ENCODE peak calls at places on chromosomes 5 and 9, in seven cellular contexts. I is stomach, S is heart right ventricle, G is OCI-LY7, J is iPS DF 6.9, B is adrenal gland, Q is cardiac muscle cell. V is an unnamed sample. For H3K4me1, the result is how much of the 10 kb centered on the place peaks cover.

GRCh38 chr5:125137535-125137934 is 391.1 kb upstream of the ZNF608 start:
- DNase-seq in I (no peak), S (no peak), G (peak), J (no peak), B (no peak), Q (no peak), V (no peak)

GRCh38 chr9:2559212-2560152 is 62.1 kb upstream of the VLDLR start:
- DNase-seq in I (peak), S (peak), G (no peak), J (no peak), B (peak), Q (peak), V (peak)

GRCh38 chr5:122561209-122561608 is 213.7 kb upstream of the SNX2 start:
- DNase-seq in I (no peak), S (no peak), G (no peak), J (no peak), B (no peak), Q (no peak), V (no peak)

GRCh38 chr5:154371687-154372086 is 74.1 kb upstream of the SAP30L start:
- DNase-seq in I (no peak), S (peak), G (no peak), J (no peak), B (no peak), Q (peak), V (no peak)

GRCh38 chr5:142012186-142012785 is 541 bp downstream of the GNPDA1 start:
- DNase-seq in I (peak), S (peak), G (peak), J (peak), B (peak), Q (peak), V (peak)

GRCh38 chr5:177427211-177427822 is 841 bp downstream of the GRK6 start:
- DNase-seq in I (no peak), S (no peak), G (peak), J (no peak), B (no peak), Q (peak), V (no peak)

GRCh38 chr5:157265714-157266285 is at the start of gene CYFIP2:
- DNase-seq in I (peak), S (no peak), G (peak), J (no peak), B (peak), Q (peak), V (peak)

GRCh38 chr9:70701163-70701562 is 286.7 kb upstream of the KLF9 start:
- DNase-seq in I (no peak), S (no peak), G (no peak), J (no peak), B (no peak), Q (no peak), V (no peak)

GRCh38 chr5:7886849-7887460 is 18.0 kb downstream of the MTRR start:
- DNase-seq in I (no peak), S (no peak), G (peak), J (no peak), B (no peak), Q (peak), V (no peak)

GRCh38 chr5:57482671-57483106 is at the start of gene ACTBL2:
- DNase-seq in I (no peak), S (no peak), G (no peak), J (no peak), B (no peak), Q (peak), V (no peak)

GRCh38 chr5:6108540-6108848 is 269.9 kb downstream of the MED10 start:
- DNase-seq in I (no peak), S (no peak), G (no peak), J (no peak), B (no peak), Q (no peak), V (no peak)

GRCh38 chr5:38468978-38469706 is 87.3 kb downstream of the LIFR start:
- DNase-seq in I (no peak), S (peak), G (no peak), J (no peak), B (no peak), Q (peak), V (no peak)

DNA sequence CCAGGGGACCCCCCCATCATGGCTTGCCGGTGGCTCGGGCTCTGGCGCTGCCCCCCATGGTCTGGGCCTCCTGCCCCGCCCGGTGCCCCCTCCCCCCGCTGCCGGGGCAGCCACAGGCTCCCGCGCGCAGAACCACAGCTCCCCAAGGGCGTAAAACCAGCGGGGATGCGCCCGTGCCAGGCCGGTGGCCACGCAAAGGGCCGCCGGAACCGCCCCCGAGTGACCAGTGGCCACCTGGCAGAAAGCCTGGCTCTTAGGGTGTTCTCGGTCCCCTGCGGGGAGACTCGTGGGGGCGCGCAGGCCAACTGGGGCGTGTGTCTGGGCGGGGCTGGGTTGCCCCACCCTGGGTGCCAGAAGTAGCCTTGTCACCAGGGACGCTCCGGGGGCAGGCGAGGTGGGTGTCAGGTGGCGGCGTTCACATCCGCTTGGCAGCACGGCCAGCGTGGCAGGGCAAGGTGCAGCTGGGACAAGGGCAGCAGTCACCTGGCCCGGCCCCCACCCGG is 515 bp upstream of the AGPAT2 start:
- DNase-seq in I (peak), S (peak), G (no peak), J (no peak), B (no peak), Q (no peak), V (peak)
- H3K4me1 ChIP-seq in I (under half), S (half or more), G (under half), J (under half), B (under half), Q (under half), V (under half)

DNA sequence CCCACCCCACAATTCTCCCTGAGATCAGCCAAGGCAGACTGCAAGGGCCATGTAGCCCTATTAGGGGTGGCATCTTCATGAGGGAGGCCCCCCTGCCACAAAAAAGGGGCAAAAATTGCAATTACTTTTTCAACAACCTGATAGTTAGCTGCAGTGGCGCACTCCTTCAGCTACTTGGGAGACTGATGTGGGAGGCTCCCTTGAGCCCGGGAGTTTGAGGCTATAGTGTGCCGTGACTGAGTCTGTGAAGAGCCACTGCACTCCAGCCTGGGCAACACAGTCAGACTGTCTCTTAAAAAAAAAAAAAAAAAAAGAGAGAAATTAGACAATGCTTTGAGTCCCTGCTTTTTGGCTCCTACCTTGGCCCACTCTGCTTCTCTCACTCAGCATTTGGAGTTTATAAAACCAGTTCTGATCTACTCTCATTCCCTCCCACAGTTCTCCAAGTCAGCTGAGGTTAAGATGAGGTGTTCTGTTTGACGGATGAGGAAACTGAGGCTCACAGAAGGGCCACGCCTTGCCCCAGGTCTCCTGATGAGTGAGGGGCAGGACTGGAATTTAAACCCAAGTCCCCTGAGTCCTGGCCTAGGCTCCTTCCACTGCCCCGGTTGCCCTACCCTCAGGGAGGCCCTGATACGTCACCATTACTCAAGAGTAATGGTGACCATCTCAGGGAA is 8.9 kb downstream of the GPX3 start:
- DNase-seq in I (no peak), S (no peak), G (no peak), J (no peak), B (no peak), Q (no peak), V (no peak)
- H3K4me1 ChIP-seq in I (under half), S (half or more), G (under half), J (under half), B (under half), Q (under half), V (under half)

GRCh38 chr5:78813906-78814518 is 165.4 kb upstream of the LHFPL2 start:
- DNase-seq in I (no peak), S (no peak), G (no peak), J (no peak), B (no peak), Q (no peak), V (no peak)
- H3K4me1 ChIP-seq in I (under half), S (under half), G (under half), J (under half), B (under half), Q (under half), V (under half)

GRCh38 chr9:113588936-113589335 is 125.4 kb downstream of the RGS3 start:
- DNase-seq in I (no peak), S (no peak), G (no peak), J (no peak), B (no peak), Q (no peak), V (no peak)

GRCh38 chr9:113589407-113589806 is 125.9 kb downstream of the RGS3 start:
- DNase-seq in I (no peak), S (peak), G (no peak), J (no peak), B (no peak), Q (no peak), V (no peak)

GRCh38 chr9:113587471-113588031 is 124.0 kb downstream of the RGS3 start:
- DNase-seq in I (no peak), S (peak), G (peak), J (no peak), B (no peak), Q (peak), V (no peak)

GRCh38 chr9:113589890-113590289 is 126.4 kb downstream of the RGS3 start:
- DNase-seq in I (no peak), S (no peak), G (peak), J (no peak), B (no peak), Q (peak), V (no peak)

GRCh38 chr9:113588242-113588810 is 124.8 kb downstream of the RGS3 start:
- DNase-seq in I (peak), S (no peak), G (no peak), J (no peak), B (no peak), Q (no peak), V (no peak)
- H3K4me1 ChIP-seq in I (under half), S (half or more), G (under half), J (under half), B (under half), Q (under half), V (under half)

DNA sequence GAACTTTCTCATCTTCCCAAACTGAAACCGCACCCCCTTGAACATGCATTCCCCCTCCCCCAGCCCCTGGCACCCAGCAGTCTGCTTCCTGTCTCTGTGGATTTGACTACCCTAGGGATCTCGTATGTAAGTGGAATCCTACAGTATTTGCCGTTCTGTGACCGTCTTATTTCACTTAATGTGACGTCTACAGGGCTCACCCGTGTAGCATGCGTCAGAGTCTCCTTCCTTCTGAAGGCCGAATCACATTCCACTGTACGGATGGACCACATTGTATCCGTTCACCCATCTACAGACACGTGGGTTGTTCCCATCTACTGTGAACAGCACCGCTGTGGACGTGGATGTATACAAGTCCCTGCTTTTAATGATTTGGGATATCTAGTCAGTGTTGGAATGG is 4.5 kb downstream of the PRRX2 start:
- DNase-seq in I (no peak), S (no peak), G (no peak), J (no peak), B (no peak), Q (no peak), V (no peak)
- H3K4me1 ChIP-seq in I (under half), S (under half), G (under half), J (under half), B (under half), Q (under half), V (under half)

DNA sequence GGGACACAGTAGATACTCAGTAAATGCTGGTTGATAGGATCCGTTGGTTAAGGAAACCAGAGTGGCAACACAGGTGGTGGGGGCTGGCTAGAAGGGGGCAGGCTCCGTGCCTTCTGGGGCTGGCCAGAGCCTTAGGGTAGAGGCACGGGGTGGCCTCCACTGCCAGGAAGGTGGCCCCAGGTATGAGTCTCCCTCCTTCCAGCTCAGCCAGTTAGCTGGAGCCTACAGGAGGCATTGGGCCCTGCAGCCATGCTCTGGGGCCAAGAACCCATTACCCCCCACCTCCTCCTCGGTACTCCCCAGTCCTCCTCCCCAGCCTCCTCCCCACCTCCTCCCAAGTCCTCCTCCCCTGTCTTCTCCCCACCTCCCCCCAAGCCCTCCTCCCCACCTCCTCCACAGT is 27.7 kb downstream of the CXXC5 start:
- DNase-seq in I (no peak), S (no peak), G (no peak), J (no peak), B (no peak), Q (no peak), V (no peak)
- H3K4me1 ChIP-seq in I (under half), S (half or more), G (under half), J (under half), B (under half), Q (under half), V (under half)

V was measured in colonic mucosa.